ENCODE peak calls at places on chromosomes 12 and 14, in five cellular contexts. One of them, this sample, is unnamed.
A peak's percentile ranks its signal among the peaks of the same experiment; 100 is the strongest.

GRCh38 chr12:15677207-15677606 is 112.0 kb downstream of the EPS8 start:
- DNase-seq in psoas muscle: no peak
- DNase-seq in hepatocyte: no peak
- DNase-seq in IMR-90: no peak
- DNase-seq in thyroid gland: no peak
- DNase-seq in this sample: no peak

GRCh38 chr12:124655317-124656213 is 88.2 kb upstream of the NCOR2 start:
- DNase-seq in psoas muscle: peak; percentile 80
- DNase-seq in IMR-90: peak; percentile 93
- DNase-seq in thyroid gland: peak; percentile 45
- DNase-seq in hepatocyte: peak; percentile 48
- DNase-seq in this sample: no peak

GRCh38 chr12:8123124-8123888 is at the start of gene CLEC4A:
- DNase-seq in thyroid gland: no peak
- DNase-seq in hepatocyte: no peak
- DNase-seq in psoas muscle: no peak
- DNase-seq in IMR-90: no peak
- DNase-seq in this sample: no peak

GRCh38 chr12:112308652-112309051 is 73.6 kb downstream of the HECTD4 start:
- DNase-seq in thyroid gland: no peak
- DNase-seq in psoas muscle: no peak
- DNase-seq in IMR-90: peak; percentile 30
- DNase-seq in hepatocyte: no peak
- DNase-seq in this sample: no peak

GRCh38 chr12:29102739-29103138 is 46.3 kb upstream of the FAR2 start:
- DNase-seq in psoas muscle: no peak
- DNase-seq in thyroid gland: no peak
- DNase-seq in IMR-90: no peak
- DNase-seq in hepatocyte: no peak
- DNase-seq in this sample: no peak

GRCh38 chr14:102501751-102502315 is 7.7 kb downstream of the ANKRD9 start:
- DNase-seq in thyroid gland: no peak
- DNase-seq in IMR-90: no peak
- DNase-seq in hepatocyte: no peak
- DNase-seq in psoas muscle: no peak
- DNase-seq in this sample: no peak

GRCh38 chr12:32240833-32241232 is 134.2 kb downstream of the BICD1 start:
- DNase-seq in thyroid gland: no peak
- DNase-seq in hepatocyte: no peak
- DNase-seq in IMR-90: peak; percentile 41
- DNase-seq in psoas muscle: no peak
- DNase-seq in this sample: no peak

GRCh38 chr12:95674631-95675030 is 115.9 kb downstream of the NTN4 start:
- DNase-seq in IMR-90: no peak
- DNase-seq in psoas muscle: no peak
- DNase-seq in thyroid gland: peak; percentile 10
- DNase-seq in hepatocyte: peak; percentile 44
- DNase-seq in this sample: peak; percentile 58

GRCh38 chr14:24307575-24308341 is at the start of gene CIDEB:
- DNase-seq in thyroid gland: peak; percentile 48
- DNase-seq in IMR-90: peak; percentile 43
- DNase-seq in hepatocyte: peak; percentile 89
- DNase-seq in psoas muscle: peak; percentile 53
- DNase-seq in this sample: no peak

GRCh38 chr14:71692496-71692895 is 239.7 kb upstream of the RGS6 start:
- DNase-seq in psoas muscle: no peak
- DNase-seq in IMR-90: peak; percentile 69
- DNase-seq in thyroid gland: peak; percentile 24
- DNase-seq in hepatocyte: no peak
- DNase-seq in this sample: no peak

GRCh38 chr14:98298481-98299227 is 973.3 kb downstream of the BCL11B start:
- DNase-seq in hepatocyte: no peak
- DNase-seq in IMR-90: no peak
- DNase-seq in psoas muscle: no peak
- DNase-seq in thyroid gland: no peak
- DNase-seq in this sample: no peak

GRCh38 chr14:47259796-47260195 is 415.6 kb downstream of the MDGA2 start:
- DNase-seq in IMR-90: no peak
- DNase-seq in psoas muscle: no peak
- DNase-seq in hepatocyte: no peak
- DNase-seq in thyroid gland: no peak
- DNase-seq in this sample: no peak

GRCh38 chr12:6771509-6772330 is 600 bp upstream of the LAG3 start:
- DNase-seq in thyroid gland: no peak
- DNase-seq in hepatocyte: no peak
- DNase-seq in IMR-90: no peak
- DNase-seq in psoas muscle: no peak
- DNase-seq in this sample: no peak

GRCh38 chr14:24944800-24945199 is 105.1 kb downstream of the STXBP6 start:
- DNase-seq in IMR-90: no peak
- DNase-seq in thyroid gland: peak; percentile 39
- DNase-seq in hepatocyte: no peak
- DNase-seq in psoas muscle: no peak
- DNase-seq in this sample: no peak

GRCh38 chr12:65497645-65498044 is 219.2 kb downstream of the MSRB3 start:
- DNase-seq in IMR-90: no peak
- DNase-seq in thyroid gland: no peak
- DNase-seq in psoas muscle: no peak
- DNase-seq in hepatocyte: no peak
- DNase-seq in this sample: no peak

GRCh38 chr14:41137741-41138140 is 468.9 kb upstream of the LRFN5 start:
- DNase-seq in hepatocyte: no peak
- DNase-seq in thyroid gland: no peak
- DNase-seq in psoas muscle: no peak
- DNase-seq in IMR-90: no peak
- DNase-seq in this sample: no peak

GRCh38 chr14:51236314-51236713 is 3.7 kb upstream of the TMX1 start:
- DNase-seq in hepatocyte: no peak
- DNase-seq in psoas muscle: no peak
- DNase-seq in IMR-90: peak; percentile 47
- DNase-seq in thyroid gland: no peak
- DNase-seq in this sample: no peak

GRCh38 chr12:80162177-80162576 is 62.8 kb downstream of the OTOGL start:
- DNase-seq in IMR-90: no peak
- DNase-seq in thyroid gland: no peak
- DNase-seq in hepatocyte: no peak
- DNase-seq in psoas muscle: no peak
- DNase-seq in this sample: no peak

GRCh38 chr14:73491256-73491976 is 683 bp downstream of the RIOX1 start:
- DNase-seq in hepatocyte: peak; percentile 73
- DNase-seq in IMR-90: peak; percentile 64
- DNase-seq in thyroid gland: peak; percentile 62
- DNase-seq in psoas muscle: peak; percentile 64
- DNase-seq in this sample: no peak

GRCh38 chr14:104281768-104282301 is 143.4 kb downstream of the KIF26A start:
- DNase-seq in hepatocyte: no peak
- DNase-seq in IMR-90: no peak
- DNase-seq in psoas muscle: peak; percentile 5
- DNase-seq in thyroid gland: no peak
- DNase-seq in this sample: no peak

GRCh38 chr14:78606111-78606510 is 435.9 kb downstream of the NRXN3 start:
- DNase-seq in thyroid gland: no peak
- DNase-seq in IMR-90: peak; percentile 75
- DNase-seq in hepatocyte: no peak
- DNase-seq in psoas muscle: no peak
- DNase-seq in this sample: peak; percentile 52

GRCh38 chr12:130119241-130119861 is 42.9 kb upstream of the FZD10 start:
- DNase-seq in hepatocyte: no peak
- DNase-seq in psoas muscle: no peak
- DNase-seq in IMR-90: no peak
- DNase-seq in thyroid gland: no peak
- DNase-seq in this sample: no peak

GRCh38 chr14:50001146-50001998 is 108.5 kb downstream of the ARF6 start:
- DNase-seq in hepatocyte: peak; percentile 79
- DNase-seq in thyroid gland: peak; percentile 91
- DNase-seq in IMR-90: peak; percentile 70
- DNase-seq in psoas muscle: peak; percentile 67
- DNase-seq in this sample: peak; percentile 76

GRCh38 chr12:57698414-57698813 is 4.5 kb downstream of the OS9 start:
- DNase-seq in thyroid gland: no peak
- DNase-seq in psoas muscle: no peak
- DNase-seq in IMR-90: no peak
- DNase-seq in hepatocyte: no peak
- DNase-seq in this sample: no peak

GRCh38 chr12:57694459-57695019 is 607 bp downstream of the OS9 start:
- DNase-seq in psoas muscle: no peak
- DNase-seq in IMR-90: no peak
- DNase-seq in hepatocyte: peak; percentile 47
- DNase-seq in thyroid gland: peak; percentile 15
- DNase-seq in this sample: no peak

GRCh38 chr12:57695770-57696432 is 2.0 kb downstream of the OS9 start:
- DNase-seq in psoas muscle: no peak
- DNase-seq in IMR-90: no peak
- DNase-seq in hepatocyte: no peak
- DNase-seq in thyroid gland: no peak
- DNase-seq in this sample: no peak

GRCh38 chr12:57697076-57697475 is 3.1 kb downstream of the OS9 start:
- DNase-seq in thyroid gland: no peak
- DNase-seq in IMR-90: no peak
- DNase-seq in hepatocyte: no peak
- DNase-seq in psoas muscle: no peak
- DNase-seq in this sample: no peak

DNA sequence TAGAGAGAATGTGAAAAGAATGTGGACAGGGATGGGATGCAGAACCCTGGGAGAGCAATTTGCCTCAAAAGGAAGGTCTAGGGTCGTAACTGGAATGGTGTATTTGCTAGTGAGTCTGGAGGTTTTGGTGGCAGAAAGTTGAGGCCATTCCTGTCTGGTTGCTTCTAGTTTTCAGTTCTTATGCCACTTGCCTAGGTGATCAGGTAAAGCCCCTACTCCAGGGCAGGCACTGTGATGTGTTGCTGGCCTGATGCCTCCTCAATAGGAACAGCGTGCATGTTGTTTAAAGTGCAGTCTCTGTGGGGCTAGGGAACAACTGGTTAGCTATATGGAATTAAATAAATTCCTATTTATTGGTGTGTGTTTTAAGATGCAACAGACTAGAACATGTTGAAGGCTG is 6.4 kb downstream of the OS9 start:
- DNase-seq in hepatocyte: no peak
- DNase-seq in IMR-90: no peak
- DNase-seq in thyroid gland: no peak
- DNase-seq in psoas muscle: no peak
- DNase-seq in this sample: no peak
- H3K4me3 ChIP-seq in hepatocyte: no peak overlapping the region
- H3K4me3 ChIP-seq in IMR-90: no peak overlapping the region
- H3K4me3 ChIP-seq in thyroid gland: no peak overlapping the region
- H3K4me3 ChIP-seq in psoas muscle: no peak overlapping the region
- H3K4me3 ChIP-seq in this sample: no peak overlapping the region

GRCh38 chr12:69331846-69332684 is 16.1 kb upstream of the LYZ start:
- DNase-seq in hepatocyte: no peak
- DNase-seq in psoas muscle: no peak
- DNase-seq in IMR-90: no peak
- DNase-seq in thyroid gland: no peak
- DNase-seq in this sample: no peak
- H3K4me3 ChIP-seq in hepatocyte: peak overlapping the region; percentile 34
- H3K4me3 ChIP-seq in psoas muscle: peak overlapping the region; percentile 63
- H3K4me3 ChIP-seq in IMR-90: no peak overlapping the region
- H3K4me3 ChIP-seq in thyroid gland: no peak overlapping the region
- H3K4me3 ChIP-seq in this sample: peak overlapping the region; percentile 63

DNA sequence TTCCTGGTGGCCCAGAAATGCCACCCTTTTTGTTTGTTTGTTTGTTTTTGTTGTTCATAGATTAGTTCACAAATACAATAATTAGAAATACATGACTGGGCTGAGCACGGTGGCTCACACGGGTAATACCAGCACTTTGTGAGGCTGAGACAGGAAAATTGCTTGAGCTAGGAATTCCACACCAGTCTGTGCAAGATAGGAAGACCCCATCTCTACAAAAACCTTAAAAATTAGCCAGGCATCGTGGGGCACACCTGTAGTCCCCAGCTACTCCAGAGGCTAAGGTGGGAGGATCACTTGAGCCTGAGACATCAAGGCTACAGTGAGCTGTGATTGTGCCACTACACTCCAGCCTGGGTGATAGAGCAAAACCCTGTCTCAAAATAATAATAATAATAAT is 2.3 kb upstream of the SSTR1 start:
- DNase-seq in IMR-90: no peak
- DNase-seq in psoas muscle: no peak
- DNase-seq in hepatocyte: no peak
- DNase-seq in thyroid gland: no peak
- DNase-seq in this sample: no peak
- H3K4me3 ChIP-seq in IMR-90: no peak overlapping the region
- H3K4me3 ChIP-seq in psoas muscle: no peak overlapping the region
- H3K4me3 ChIP-seq in hepatocyte: no peak overlapping the region
- H3K4me3 ChIP-seq in thyroid gland: no peak overlapping the region
- H3K4me3 ChIP-seq in this sample: no peak overlapping the region

GRCh38 chr14:44170554-44170953 is 336.5 kb downstream of the FSCB start:
- DNase-seq in IMR-90: no peak
- DNase-seq in psoas muscle: no peak
- DNase-seq in hepatocyte: no peak
- DNase-seq in thyroid gland: no peak
- DNase-seq in this sample: no peak
- H3K4me3 ChIP-seq in IMR-90: no peak overlapping the region
- H3K4me3 ChIP-seq in psoas muscle: no peak overlapping the region
- H3K4me3 ChIP-seq in hepatocyte: no peak overlapping the region
- H3K4me3 ChIP-seq in thyroid gland: no peak overlapping the region
- H3K4me3 ChIP-seq in this sample: no peak overlapping the region

DNA sequence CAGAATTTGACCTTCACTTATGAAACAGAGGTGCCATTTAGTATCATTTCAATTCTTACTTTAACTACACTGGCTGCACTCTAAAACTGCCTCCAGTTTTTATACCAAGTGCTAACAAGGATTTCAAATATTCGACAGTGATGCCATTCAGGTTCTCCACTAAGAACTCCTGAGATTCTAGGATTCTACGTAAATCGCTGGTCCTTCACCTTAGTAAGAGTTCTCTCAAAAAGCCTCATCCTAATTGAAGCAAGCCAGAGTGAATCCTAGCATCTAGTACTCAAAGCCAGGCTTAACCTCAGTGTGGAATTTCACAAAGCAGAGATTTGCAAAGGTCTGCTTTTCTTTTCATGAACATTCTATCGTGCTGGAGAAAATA is 3.5 kb downstream of the SLC38A2 start:
- DNase-seq in IMR-90: no peak
- DNase-seq in hepatocyte: no peak
- DNase-seq in thyroid gland: no peak
- DNase-seq in psoas muscle: no peak
- DNase-seq in this sample: no peak
- H3K4me3 ChIP-seq in IMR-90: peak overlapping the region; percentile 82
- H3K4me3 ChIP-seq in hepatocyte: peak overlapping the region; percentile 97
- H3K4me3 ChIP-seq in thyroid gland: no peak overlapping the region
- H3K4me3 ChIP-seq in psoas muscle: peak overlapping the region; percentile 94
- H3K4me3 ChIP-seq in this sample: peak overlapping the region; percentile 83